ENCODE peak calls at places on chromosomes 5 and 9, in ten cellular contexts. A is hepatic stellate cell; S is bronchial epithelial cell; W is non-pigmented ciliary epithelial cell; G is prostate gland; T is NCI-H1092 treated with DMSO at 0.1 percent for 48 hours; I is HFFc6; R is psoas muscle; F is CD4-positive, CD25-positive, alpha-beta regulatory T cell; O is esophagus squamous epithelium. Q is an unnamed sample.

GRCh38 chr5:17080361-17080760 is 137.1 kb upstream of the BASP1 start:
- DNase-seq in O (no peak), A (no peak), R (no peak), G (no peak), I (no peak), F (no peak), S (peak), T (no peak), W (no peak), Q (no peak)

GRCh38 chr9:15276328-15276969 is 30.6 kb downstream of the TTC39B start:
- DNase-seq in T (no peak), S (peak), O (no peak), R (no peak), I (no peak), F (no peak), W (no peak), A (no peak), G (no peak), Q (no peak)

GRCh38 chr5:17436766-17437221 is 61.2 kb upstream of the TAF11L2 start:
- DNase-seq in F (no peak), O (no peak), A (no peak), G (no peak), I (no peak), R (no peak), T (no peak), W (no peak), S (no peak), Q (no peak)

GRCh38 chr5:154895606-154896561 is 37.5 kb downstream of the CNOT8 start:
- DNase-seq in S (no peak), A (no peak), I (no peak), G (no peak), W (no peak), T (no peak), R (no peak), O (no peak), F (no peak), Q (no peak)

GRCh38 chr9:84513473-84513872 is 156.1 kb upstream of the NTRK2 start:
- DNase-seq in I (no peak), O (no peak), F (no peak), T (no peak), A (no peak), S (peak), W (no peak), R (no peak), G (no peak), Q (no peak)

GRCh38 chr9:107333363-107333762 is 50.3 kb downstream of the RAD23B start:
- DNase-seq in S (no peak), O (no peak), W (no peak), A (no peak), I (no peak), R (no peak), T (no peak), F (no peak), G (no peak), Q (no peak)

GRCh38 chr9:129176786-129177442 is 1.1 kb downstream of the IER5L start:
- DNase-seq in I (peak), A (no peak), S (no peak), G (peak), T (peak), O (no peak), W (no peak), R (peak), F (peak), Q (peak)

GRCh38 chr9:35035851-35036701 is 36.3 kb downstream of the VCP start:
- DNase-seq in S (peak), G (no peak), W (peak), R (peak), F (peak), A (peak), I (no peak), T (no peak), O (no peak), Q (peak)

GRCh38 chr5:74122175-74122574 is 496.2 kb downstream of the ARHGEF28 start:
- DNase-seq in R (no peak), I (no peak), F (no peak), T (no peak), O (no peak), W (no peak), A (no peak), G (no peak), S (no peak), Q (no peak)

GRCh38 chr9:15115702-15116639 is 191.0 kb downstream of the TTC39B start:
- DNase-seq in A (no peak), O (no peak), G (no peak), S (no peak), R (no peak), W (no peak), T (no peak), F (no peak), I (no peak), Q (no peak)

GRCh38 chr5:176844281-176844680 is 33.9 kb downstream of the UNC5A start:
- DNase-seq in T (no peak), O (no peak), G (no peak), W (no peak), F (no peak), I (no peak), R (no peak), S (no peak), A (no peak), Q (no peak)

GRCh38 chr5:178203670-178204204 is 596 bp upstream of the HNRNPAB start:
- DNase-seq in A (no peak), R (no peak), G (no peak), T (peak), S (no peak), F (no peak), W (no peak), O (no peak), I (no peak), Q (no peak)

GRCh38 chr5:92163906-92164305 is 780.8 kb upstream of the ARRDC3 start:
- DNase-seq in T (no peak), I (no peak), W (no peak), A (no peak), S (no peak), G (no peak), R (no peak), F (no peak), O (no peak), Q (no peak)

GRCh38 chr9:92397853-92398252 is 6.5 kb downstream of the OGN start:
- DNase-seq in O (no peak), I (no peak), T (no peak), S (no peak), R (no peak), G (no peak), A (no peak), W (no peak), F (no peak), Q (no peak)

GRCh38 chr9:73219985-73220626 is 68.4 kb downstream of the ANXA1 start:
- DNase-seq in F (no peak), O (no peak), G (no peak), A (no peak), I (peak), R (no peak), T (no peak), W (no peak), S (peak), Q (peak)

GRCh38 chr5:10401499-10401898 is 40.2 kb upstream of the ROPN1L start:
- DNase-seq in W (no peak), T (no peak), F (no peak), I (no peak), R (no peak), G (no peak), S (no peak), O (no peak), A (no peak), Q (no peak)

GRCh38 chr5:166699616-166700015 is 1591.8 kb upstream of the WWC1 start:
- DNase-seq in T (no peak), F (no peak), R (no peak), O (no peak), I (no peak), S (no peak), W (no peak), G (no peak), A (no peak), Q (no peak)

GRCh38 chr9:16690628-16691027 is 179.8 kb downstream of the BNC2 start:
- DNase-seq in T (no peak), R (no peak), S (no peak), G (no peak), A (no peak), I (no peak), W (no peak), F (no peak), O (no peak), Q (no peak)

GRCh38 chr5:175275748-175276147 is 168.2 kb downstream of the DRD1 start:
- DNase-seq in G (no peak), F (no peak), A (no peak), I (no peak), O (no peak), R (no peak), W (no peak), S (no peak), T (no peak), Q (no peak)

GRCh38 chr5:67515020-67515689 is 318.6 kb upstream of the CD180 start:
- DNase-seq in T (no peak), O (no peak), S (no peak), A (no peak), R (no peak), G (no peak), W (no peak), F (peak), I (no peak), Q (no peak)

GRCh38 chr5:14872070-14872989 is 752 bp upstream of the ANKH start:
- DNase-seq in T (peak), W (no peak), I (no peak), A (peak), O (peak), G (peak), R (peak), F (peak), S (no peak), Q (peak)

GRCh38 chr9:126376903-126377342 is 50.3 kb downstream of the MVB12B start:
- DNase-seq in A (no peak), T (no peak), G (no peak), F (no peak), O (no peak), S (no peak), W (no peak), R (no peak), I (no peak), Q (no peak)

GRCh38 chr5:56128166-56128565 is 105.0 kb downstream of the ANKRD55 start:
- DNase-seq in G (no peak), R (no peak), T (no peak), S (no peak), A (no peak), O (no peak), I (no peak), W (no peak), F (no peak), Q (no peak)

GRCh38 chr5:16903480-16904300 is 32.4 kb downstream of the MYO10 start:
- DNase-seq in O (no peak), G (no peak), R (no peak), W (no peak), A (no peak), I (no peak), S (no peak), T (no peak), F (no peak), Q (no peak)

GRCh38 chr9:80163889-80164288 is 592.1 kb downstream of the TLE4 start:
- DNase-seq in F (no peak), G (no peak), T (no peak), O (no peak), I (no peak), R (no peak), W (no peak), S (no peak), A (no peak), Q (no peak)

GRCh38 chr5:130109152-130109551 is 204.9 kb downstream of the CHSY3 start:
- DNase-seq in W (no peak), I (no peak), T (no peak), G (no peak), S (peak), F (peak), O (no peak), A (peak), R (no peak), Q (peak)

GRCh38 chr5:82421119-82421518 is 143.0 kb upstream of the RPS23 start:
- DNase-seq in T (no peak), R (no peak), W (peak), S (peak), A (peak), O (no peak), I (peak), F (no peak), G (no peak), Q (peak)

GRCh38 chr9:135010921-135011320 is 76.5 kb upstream of the OLFM1 start:
- DNase-seq in S (no peak), G (no peak), R (no peak), O (no peak), I (no peak), F (no peak), W (no peak), A (no peak), T (no peak), Q (no peak)

GRCh38 chr5:139593716-139594319 is 32.7 kb downstream of the UBE2D2 start:
- DNase-seq in W (no peak), R (no peak), A (peak), G (no peak), F (no peak), O (no peak), S (peak), I (peak), T (no peak), Q (no peak)